ENCODE peak calls at places on chromosome 19, in eight cellular contexts. T, E, P, A, K, Z, N and D are unnamed samples.
A peak's percentile ranks its signal among the peaks of the same experiment; 100 is the strongest.

GRCh38 chr19:20558011-20558410 is 7.6 kb downstream of the ZNF737 start:
- DNase-seq in E (no peak), A (no peak), K (no peak), P (no peak), N (peak; percentile 65), Z (no peak), T (no peak), D (no peak)

GRCh38 chr19:56720281-56720680 is 48.7 kb upstream of the ZNF835 start:
- DNase-seq in P (no peak), T (no peak), E (no peak), N (peak; percentile 81), A (no peak), Z (no peak), K (no peak), D (peak; percentile 20)

GRCh38 chr19:4866595-4867424 is 657 bp downstream of the PLIN3 start:
- DNase-seq in A (peak; percentile 48), Z (peak; percentile 17), N (no peak), K (no peak), P (no peak), T (peak; percentile 83), E (no peak), D (no peak)

GRCh38 chr19:33796164-33797100 is at the start of gene KCTD15:
- DNase-seq in A (peak; percentile 59), T (peak; percentile 64), Z (no peak), N (peak; percentile 10), P (no peak), K (no peak), E (no peak), D (no peak)

GRCh38 chr19:16612631-16613030 is 15.4 kb downstream of the MED26 start:
- DNase-seq in P (no peak), K (no peak), A (no peak), E (no peak), Z (no peak), T (no peak), N (no peak), D (no peak)

GRCh38 chr19:51595190-51595589 is 24.1 kb downstream of the ZNF175 start:
- DNase-seq in T (no peak), P (no peak), A (no peak), Z (no peak), N (no peak), K (no peak), E (no peak), D (no peak)

GRCh38 chr19:8105471-8105870 is 43.9 kb downstream of the FBN3 start:
- DNase-seq in K (no peak), T (no peak), P (no peak), E (no peak), N (no peak), A (no peak), Z (no peak), D (no peak)

GRCh38 chr19:46944918-46945628 is 74.6 kb upstream of the NPAS1 start:
- DNase-seq in P (peak; percentile 67), K (no peak), Z (no peak), A (peak; percentile 70), N (peak; percentile 86), E (no peak), T (peak; percentile 83), D (no peak)

GRCh38 chr19:34990578-34991192 is 9.4 kb upstream of the GRAMD1A start:
- DNase-seq in A (no peak), K (no peak), T (no peak), Z (no peak), E (no peak), N (no peak), P (no peak), D (no peak)

GRCh38 chr19:23772668-23773063 is 14.0 kb upstream of the ZNF681 start:
- DNase-seq in K (no peak), N (no peak), P (no peak), Z (no peak), T (no peak), A (no peak), E (no peak), D (no peak)

GRCh38 chr19:33690461-33691427 is 69.0 kb downstream of the CHST8 start:
- DNase-seq in N (no peak), P (no peak), T (no peak), K (no peak), Z (no peak), E (no peak), A (no peak), D (no peak)

GRCh38 chr19:35995655-35995993 is 636 bp downstream of the SDHAF1 start:
- DNase-seq in Z (no peak), P (no peak), E (no peak), K (no peak), N (no peak), T (peak; percentile 68), A (peak; percentile 18), D (no peak)

GRCh38 chr19:54162241-54162805 is 2.8 kb upstream of the LENG1 start:
- DNase-seq in A (peak; percentile 54), P (no peak), K (no peak), N (peak; percentile 58), T (peak; percentile 89), Z (peak; percentile 80), E (peak; percentile 68), D (no peak)

GRCh38 chr19:42480335-42481095 is 37.8 kb upstream of the CXCL17 start:
- DNase-seq in K (no peak), E (no peak), A (peak; percentile 13), N (no peak), P (no peak), T (no peak), Z (no peak), D (no peak)

GRCh38 chr19:44847144-44848035 is 1.3 kb downstream of the NECTIN2 start:
- DNase-seq in P (no peak), Z (no peak), A (peak; percentile 61), E (no peak), K (no peak), N (peak; percentile 11), T (peak; percentile 77), D (no peak)

GRCh38 chr19:29418106-29418684 is 107.6 kb upstream of the VSTM2B start:
- DNase-seq in P (no peak), T (no peak), E (no peak), Z (no peak), N (no peak), A (no peak), K (no peak), D (no peak)

GRCh38 chr19:14614099-14614412 is 31.2 kb downstream of the CLEC17A start:
- DNase-seq in T (no peak), N (no peak), Z (no peak), A (no peak), K (no peak), P (no peak), E (no peak), D (no peak)

GRCh38 chr19:3210347-3211017 is 14.0 kb upstream of the CELF5 start:
- DNase-seq in A (no peak), N (peak; percentile 30), K (no peak), E (peak; percentile 55), P (no peak), Z (peak; percentile 49), T (no peak), D (no peak)

GRCh38 chr19:610801-611505 is 21.3 kb downstream of the HCN2 start:
- DNase-seq in E (no peak), K (no peak), A (peak; percentile 89), P (no peak), T (no peak), Z (peak; percentile 75), N (no peak), D (peak; percentile 57)

GRCh38 chr19:32336259-32337111 is 8.9 kb upstream of the ZNF507 start:
- DNase-seq in A (no peak), T (no peak), P (no peak), E (no peak), K (no peak), N (no peak), Z (no peak), D (no peak)

GRCh38 chr19:32876919-32877285 is 7.3 kb upstream of the SLC7A9 start:
- DNase-seq in A (peak; percentile 63), K (no peak), T (no peak), E (no peak), Z (no peak), N (no peak), P (no peak), D (no peak)

GRCh38 chr19:18833849-18834643 is 2.3 kb downstream of the UPF1 start:
- DNase-seq in P (no peak), N (no peak), A (no peak), T (no peak), Z (no peak), K (no peak), E (no peak), D (no peak)

GRCh38 chr19:12796146-12797071 is 5.1 kb downstream of the JUNB start:
- DNase-seq in E (no peak), P (peak; percentile 64), K (peak; percentile 62), Z (peak; percentile 76), A (peak; percentile 73), T (peak; percentile 83), N (peak; percentile 82), D (peak; percentile 61)

GRCh38 chr19:5395541-5395940 is 54.9 kb upstream of the PTPRS start:
- DNase-seq in E (no peak), T (no peak), N (no peak), P (no peak), K (no peak), Z (no peak), A (peak; percentile 18), D (no peak)

GRCh38 chr19:46355991-46356669 is 9.2 kb downstream of the PPP5C start:
- DNase-seq in E (no peak), T (no peak), Z (no peak), A (no peak), P (no peak), N (no peak), K (no peak), D (no peak)

GRCh38 chr19:38457690-38458405 is 24.4 kb downstream of the RYR1 start:
- DNase-seq in E (no peak), A (no peak), K (no peak), Z (no peak), T (no peak), N (no peak), P (no peak), D (no peak)

GRCh38 chr19:42850981-42851717 is 28.4 kb downstream of the PSG1 start:
- DNase-seq in A (peak; percentile 98), E (no peak), T (peak; percentile 67), N (no peak), K (no peak), Z (no peak), P (no peak), D (no peak)

GRCh38 chr19:47694466-47695273 is 18.6 kb upstream of the EHD2 start:
- DNase-seq in A (no peak), P (no peak), E (no peak), K (no peak), T (no peak), N (no peak), Z (no peak), D (no peak)

GRCh38 chr19:44059229-44059628 is 7.4 kb downstream of the ZNF223 start:
- DNase-seq in Z (no peak), E (no peak), T (no peak), P (no peak), A (no peak), K (no peak), N (no peak), D (no peak)

GRCh38 chr19:48669903-48670668 is 2.7 kb downstream of the NTN5 start:
- DNase-seq in T (no peak), E (no peak), A (no peak), N (no peak), Z (no peak), K (no peak), P (no peak), D (no peak)

GRCh38 chr19:12840091-12841079 is 2.1 kb downstream of the MAST1 start:
- DNase-seq in T (no peak), N (peak; percentile 11), E (no peak), P (no peak), K (no peak), Z (no peak), A (peak; percentile 47), D (no peak)

GRCh38 chr19:33241530-33242101 is 16.0 kb upstream of the SLC7A10 start:
- DNase-seq in P (no peak), T (peak; percentile 46), A (peak; percentile 10), N (no peak), Z (no peak), E (no peak), K (no peak), D (no peak)

GRCh38 chr19:39502640-39503417 is 4.1 kb downstream of the DLL3 start:
- DNase-seq in E (peak; percentile 59), Z (peak; percentile 77), K (no peak), A (peak; percentile 69), T (peak; percentile 73), N (no peak), P (no peak), D (no peak)

GRCh38 chr19:2398735-2399305 is 28.6 kb downstream of the TIMM13 start:
- DNase-seq in A (no peak), Z (no peak), E (no peak), T (no peak), N (no peak), P (no peak), K (no peak), D (no peak)